ENCODE peak calls at places on chromosomes 12 and 14, in four cellular contexts. Z is sciatic nerve, H is choroid plexus epithelial cell, X is GM04504. B is an unnamed sample.

GRCh38 chr12:25387136-25388050 is 136.7 kb upstream of the KRAS start:
- DNase-seq in Z (peak; percentile 90), H (peak; percentile 96), X (peak; percentile 79), B (peak; percentile 68)

GRCh38 chr12:61713121-61713520 is 547.1 kb upstream of the USP15 start:
- DNase-seq in Z (no peak), H (no peak), X (no peak), B (no peak)

GRCh38 chr12:87509233-87509820 is 519.9 kb downstream of the C12orf50 start:
- DNase-seq in Z (no peak), H (peak; percentile 87), X (no peak), B (no peak)

GRCh38 chr14:97791072-97791471 is 993.9 kb downstream of the VRK1 start:
- DNase-seq in Z (no peak), H (no peak), X (no peak), B (no peak)

GRCh38 chr14:90532826-90533525 is 136.1 kb downstream of the CALM1 start:
- DNase-seq in Z (no peak), H (no peak), X (no peak), B (no peak)

GRCh38 chr14:58640959-58641358 is 3.2 kb downstream of the DACT1 start:
- DNase-seq in Z (no peak), H (no peak), X (no peak), B (no peak)

GRCh38 chr12:1234073-1234472 is 243.1 kb downstream of the ERC1 start:
- DNase-seq in Z (no peak), H (peak; percentile 58), X (no peak), B (no peak)

GRCh38 chr12:64194333-64195149 is 27.6 kb downstream of the KICS2 start:
- DNase-seq in Z (no peak), H (peak; percentile 91), X (no peak), B (no peak)

GRCh38 chr14:68836093-68836492 is 43.2 kb upstream of the ZFP36L1 start:
- DNase-seq in Z (no peak), H (no peak), X (no peak), B (no peak)

GRCh38 chr14:42633504-42634095 is 1026.9 kb downstream of the LRFN5 start:
- DNase-seq in Z (no peak), H (no peak), X (no peak), B (no peak)

GRCh38 chr12:96434107-96434506 is 33.9 kb upstream of the CDK17 start:
- DNase-seq in Z (no peak), H (peak; percentile 99), X (no peak), B (peak; percentile 60)

GRCh38 chr14:21184252-21184651 is 28.4 kb upstream of the OR5AU1 start:
- DNase-seq in Z (no peak), H (no peak), X (no peak), B (no peak)

GRCh38 chr12:9364224-9365176 is 156.3 kb upstream of the PZP start:
- DNase-seq in Z (no peak), H (peak; percentile 61), X (no peak), B (peak; percentile 7)

GRCh38 chr12:52351196-52352059 is 15.9 kb downstream of the KRT85 start:
- DNase-seq in Z (peak; percentile 57), H (no peak), X (no peak), B (peak; percentile 40)

GRCh38 chr12:1496162-1496925 is 98.0 kb downstream of the FBXL14 start:
- DNase-seq in Z (no peak), H (peak; percentile 18), X (peak; percentile 44), B (no peak)

GRCh38 chr14:94936411-94936892 is 166.5 kb upstream of the GSC start:
- DNase-seq in Z (peak; percentile 77), H (peak; percentile 24), X (peak; percentile 36), B (no peak)

GRCh38 chr14:55556929-55557623 is 22.9 kb upstream of the KTN1 start:
- DNase-seq in Z (peak; percentile 63), H (peak; percentile 74), X (peak; percentile 82), B (no peak)

GRCh38 chr12:70920891-70921290 is 353 bp upstream of the PTPRR start:
- DNase-seq in Z (no peak), H (no peak), X (no peak), B (no peak)

GRCh38 chr14:49206832-49207231 is 379.3 kb downstream of the RPS29 start:
- DNase-seq in Z (no peak), H (no peak), X (no peak), B (no peak)

GRCh38 chr14:101504096-101504948 is 57.0 kb upstream of the DIO3 start:
- DNase-seq in Z (peak; percentile 48), H (no peak), X (no peak), B (no peak)

GRCh38 chr12:13163868-13164267 is 32.7 kb upstream of the EMP1 start:
- DNase-seq in Z (no peak), H (no peak), X (no peak), B (no peak)

GRCh38 chr12:120870415-120870814 is 33.7 kb downstream of the SPPL3 start:
- DNase-seq in Z (no peak), H (no peak), X (no peak), B (no peak)

GRCh38 chr14:87052646-87053225 is 940.2 kb downstream of the GALC start:
- DNase-seq in Z (no peak), H (no peak), X (no peak), B (no peak)

GRCh38 chr12:30578426-30578825 is 117.2 kb downstream of the IPO8 start:
- DNase-seq in Z (no peak), H (peak; percentile 15), X (no peak), B (no peak)

GRCh38 chr12:26275313-26276257 is 80.2 kb downstream of the SSPN start:
- DNase-seq in Z (no peak), H (no peak), X (no peak), B (no peak)

GRCh38 chr12:12194206-12194605 is 72.6 kb downstream of the LRP6 start:
- DNase-seq in Z (no peak), H (peak; percentile 40), X (no peak), B (no peak)

GRCh38 chr12:106582661-106583577 is at the start of gene RFX4:
- DNase-seq in Z (no peak), H (no peak), X (no peak), B (no peak)

GRCh38 chr12:46549527-46550265 is 177.1 kb upstream of the SLC38A2 start:
- DNase-seq in Z (no peak), H (peak; percentile 94), X (peak; percentile 78), B (no peak)

GRCh38 chr12:95663525-95663924 is 112.2 kb upstream of the USP44 start:
- DNase-seq in Z (no peak), H (peak; percentile 31), X (no peak), B (no peak)

GRCh38 chr12:66066071-66066928 is 64.2 kb downstream of the LLPH start:
- DNase-seq in Z (no peak), H (peak; percentile 89), X (no peak), B (no peak)

B was measured in activated gamma-delta T cell treated with anti-CD3 and anti-CD28 coated beads, Interleukin-2, amount 50 U/mL, for 16 hours.